ENCODE peak calls at places on chromosome 5, in four cellular contexts. One of them, this sample, is unnamed.

GRCh38 chr5:112878760-112879159 is 17.7 kb downstream of the SRP19 start:
- DNase-seq in head of caudate nucleus: no peak
- DNase-seq in activated B cell treated with CpG ODN at 0.5 μM for 24 hours: no peak
- DNase-seq in transverse colon: no peak
- DNase-seq in this sample: no peak

GRCh38 chr5:167250996-167251395 is 1040.4 kb upstream of the WWC1 start:
- DNase-seq in head of caudate nucleus: no peak
- DNase-seq in activated B cell treated with CpG ODN at 0.5 μM for 24 hours: no peak
- DNase-seq in transverse colon: no peak
- DNase-seq in this sample: no peak

GRCh38 chr5:154857091-154857533 is 1.3 kb upstream of the CNOT8 start:
- DNase-seq in head of caudate nucleus: peak
- DNase-seq in activated B cell treated with CpG ODN at 0.5 μM for 24 hours: no peak
- DNase-seq in transverse colon: peak
- DNase-seq in this sample: peak

GRCh38 chr5:71932649-71933338 is 174.5 kb upstream of the MAP1B start:
- DNase-seq in head of caudate nucleus: peak
- DNase-seq in activated B cell treated with CpG ODN at 0.5 μM for 24 hours: no peak
- DNase-seq in transverse colon: peak
- DNase-seq in this sample: no peak

GRCh38 chr5:72951850-72952468 is 3.9 kb upstream of the FCHO2 start:
- DNase-seq in head of caudate nucleus: no peak
- DNase-seq in activated B cell treated with CpG ODN at 0.5 μM for 24 hours: no peak
- DNase-seq in transverse colon: peak
- DNase-seq in this sample: no peak

GRCh38 chr5:79853676-79854418 is 137.2 kb downstream of the MTX3 start:
- DNase-seq in head of caudate nucleus: no peak
- DNase-seq in activated B cell treated with CpG ODN at 0.5 μM for 24 hours: no peak
- DNase-seq in transverse colon: no peak
- DNase-seq in this sample: no peak

GRCh38 chr5:39167141-39167972 is 52.0 kb downstream of the FYB1 start:
- DNase-seq in head of caudate nucleus: no peak
- DNase-seq in activated B cell treated with CpG ODN at 0.5 μM for 24 hours: no peak
- DNase-seq in transverse colon: no peak
- DNase-seq in this sample: no peak

GRCh38 chr5:81850494-81850893 is 99.6 kb upstream of the SSBP2 start:
- DNase-seq in head of caudate nucleus: no peak
- DNase-seq in activated B cell treated with CpG ODN at 0.5 μM for 24 hours: no peak
- DNase-seq in transverse colon: no peak
- DNase-seq in this sample: no peak

GRCh38 chr5:80239680-80240367 is 16.0 kb downstream of the SERINC5 start:
- DNase-seq in head of caudate nucleus: no peak
- DNase-seq in activated B cell treated with CpG ODN at 0.5 μM for 24 hours: no peak
- DNase-seq in transverse colon: no peak
- DNase-seq in this sample: no peak

GRCh38 chr5:132777209-132778069 is at the start of gene SEPTIN8:
- DNase-seq in head of caudate nucleus: peak
- DNase-seq in activated B cell treated with CpG ODN at 0.5 μM for 24 hours: peak
- DNase-seq in transverse colon: peak
- DNase-seq in this sample: peak

GRCh38 chr5:54725391-54726280 is 208.1 kb downstream of the SNX18 start:
- DNase-seq in head of caudate nucleus: no peak
- DNase-seq in activated B cell treated with CpG ODN at 0.5 μM for 24 hours: no peak
- DNase-seq in transverse colon: no peak
- DNase-seq in this sample: no peak

GRCh38 chr5:9776525-9776924 is 146.4 kb upstream of the TAS2R1 start:
- DNase-seq in head of caudate nucleus: no peak
- DNase-seq in activated B cell treated with CpG ODN at 0.5 μM for 24 hours: no peak
- DNase-seq in transverse colon: no peak
- DNase-seq in this sample: no peak

GRCh38 chr5:107915413-107915812 is 244.7 kb upstream of the EFNA5 start:
- DNase-seq in head of caudate nucleus: no peak
- DNase-seq in activated B cell treated with CpG ODN at 0.5 μM for 24 hours: no peak
- DNase-seq in transverse colon: no peak
- DNase-seq in this sample: no peak

GRCh38 chr5:10702911-10703491 is 58.0 kb downstream of the DAP start:
- DNase-seq in head of caudate nucleus: peak
- DNase-seq in activated B cell treated with CpG ODN at 0.5 μM for 24 hours: no peak
- DNase-seq in transverse colon: no peak
- DNase-seq in this sample: no peak

GRCh38 chr5:59768204-59769040 is 125.1 kb downstream of the PDE4D start:
- DNase-seq in head of caudate nucleus: peak
- DNase-seq in activated B cell treated with CpG ODN at 0.5 μM for 24 hours: peak
- DNase-seq in transverse colon: peak
- DNase-seq in this sample: peak

GRCh38 chr5:101843055-101843454 is 453.0 kb downstream of the SLCO4C1 start:
- DNase-seq in head of caudate nucleus: no peak
- DNase-seq in activated B cell treated with CpG ODN at 0.5 μM for 24 hours: no peak
- DNase-seq in transverse colon: no peak
- DNase-seq in this sample: no peak

GRCh38 chr5:61200582-61201155 is 38.4 kb upstream of the SMIM15 start:
- DNase-seq in head of caudate nucleus: no peak
- DNase-seq in activated B cell treated with CpG ODN at 0.5 μM for 24 hours: no peak
- DNase-seq in transverse colon: no peak
- DNase-seq in this sample: no peak

GRCh38 chr5:157168286-157168685 is 2.2 kb upstream of the GARIN3 start:
- DNase-seq in head of caudate nucleus: no peak
- DNase-seq in activated B cell treated with CpG ODN at 0.5 μM for 24 hours: no peak
- DNase-seq in transverse colon: no peak
- DNase-seq in this sample: no peak

GRCh38 chr5:54081415-54081814 is 229.0 kb downstream of the ARL15 start:
- DNase-seq in head of caudate nucleus: no peak
- DNase-seq in activated B cell treated with CpG ODN at 0.5 μM for 24 hours: no peak
- DNase-seq in transverse colon: no peak
- DNase-seq in this sample: no peak

GRCh38 chr5:73323466-73323865 is 125.1 kb downstream of the FOXD1 start:
- DNase-seq in head of caudate nucleus: no peak
- DNase-seq in activated B cell treated with CpG ODN at 0.5 μM for 24 hours: no peak
- DNase-seq in transverse colon: no peak
- DNase-seq in this sample: no peak

GRCh38 chr5:65126670-65127069 is 355.1 kb downstream of the ADAMTS6 start:
- DNase-seq in head of caudate nucleus: no peak
- DNase-seq in activated B cell treated with CpG ODN at 0.5 μM for 24 hours: no peak
- DNase-seq in transverse colon: no peak
- DNase-seq in this sample: no peak

GRCh38 chr5:34598177-34598794 is 57.8 kb upstream of the RAI14 start:
- DNase-seq in head of caudate nucleus: no peak
- DNase-seq in activated B cell treated with CpG ODN at 0.5 μM for 24 hours: no peak
- DNase-seq in transverse colon: no peak
- DNase-seq in this sample: no peak

GRCh38 chr5:14405706-14406553 is 175.7 kb upstream of the OTULINL start:
- DNase-seq in head of caudate nucleus: no peak
- DNase-seq in activated B cell treated with CpG ODN at 0.5 μM for 24 hours: no peak
- DNase-seq in transverse colon: no peak
- DNase-seq in this sample: no peak

GRCh38 chr5:78638423-78638822 is 10.1 kb downstream of the LHFPL2 start:
- DNase-seq in head of caudate nucleus: peak
- DNase-seq in activated B cell treated with CpG ODN at 0.5 μM for 24 hours: no peak
- DNase-seq in transverse colon: peak
- DNase-seq in this sample: no peak

GRCh38 chr5:56815657-56816545 is 552 bp downstream of the MAP3K1 start:
- DNase-seq in head of caudate nucleus: peak
- DNase-seq in activated B cell treated with CpG ODN at 0.5 μM for 24 hours: peak
- DNase-seq in transverse colon: peak
- DNase-seq in this sample: peak

GRCh38 chr5:160285311-160285710 is 27.1 kb downstream of the CCNJL start:
- DNase-seq in head of caudate nucleus: no peak
- DNase-seq in activated B cell treated with CpG ODN at 0.5 μM for 24 hours: no peak
- DNase-seq in transverse colon: no peak
- DNase-seq in this sample: no peak

GRCh38 chr5:141486091-141486490 is 1.3 kb downstream of the PCDHGC4 start:
- DNase-seq in head of caudate nucleus: no peak
- DNase-seq in activated B cell treated with CpG ODN at 0.5 μM for 24 hours: no peak
- DNase-seq in transverse colon: no peak
- DNase-seq in this sample: no peak

GRCh38 chr5:150058480-150059126 is 27.8 kb downstream of the CSF1R start:
- DNase-seq in head of caudate nucleus: no peak
- DNase-seq in activated B cell treated with CpG ODN at 0.5 μM for 24 hours: no peak
- DNase-seq in transverse colon: no peak
- DNase-seq in this sample: peak

GRCh38 chr5:71732011-71732410 is 12.9 kb downstream of the CARTPT start:
- DNase-seq in head of caudate nucleus: no peak
- DNase-seq in activated B cell treated with CpG ODN at 0.5 μM for 24 hours: no peak
- DNase-seq in transverse colon: no peak
- DNase-seq in this sample: no peak

GRCh38 chr5:146296245-146296644 is 42.4 kb upstream of the POU4F3 start:
- DNase-seq in head of caudate nucleus: no peak
- DNase-seq in activated B cell treated with CpG ODN at 0.5 μM for 24 hours: no peak
- DNase-seq in transverse colon: no peak
- DNase-seq in this sample: no peak

GRCh38 chr5:142175461-142176142 is 67.0 kb downstream of the NDFIP1 start:
- DNase-seq in head of caudate nucleus: no peak
- DNase-seq in activated B cell treated with CpG ODN at 0.5 μM for 24 hours: no peak
- DNase-seq in transverse colon: no peak
- DNase-seq in this sample: no peak

GRCh38 chr5:32138839-32139493 is 35.2 kb downstream of the GOLPH3 start:
- DNase-seq in head of caudate nucleus: no peak
- DNase-seq in activated B cell treated with CpG ODN at 0.5 μM for 24 hours: no peak
- DNase-seq in transverse colon: no peak
- DNase-seq in this sample: no peak

This sample was measured in upper lobe of left lung.